ENCODE peak calls at places on chromosomes 5 and 9, in eight cellular contexts. M, Q, F, R, V, G, T and J are unnamed samples.

GRCh38 chr5:32387176-32387575 is 57.4 kb downstream of the ZFR start:
- DNase-seq in M (no peak), Q (no peak), F (no peak), R (no peak), V (no peak), G (no peak), T (no peak), J (no peak)

GRCh38 chr5:159817262-159818029 is 98.8 kb upstream of the ADRA1B start:
- DNase-seq in M (no peak), Q (no peak), F (no peak), R (no peak), V (no peak), G (no peak), T (no peak), J (no peak)

GRCh38 chr5:32584651-32585050 is 706 bp upstream of the SUB1 start:
- DNase-seq in M (no peak), Q (no peak), F (no peak), R (no peak), V (no peak), G (no peak), T (no peak), J (no peak)

GRCh38 chr9:21395778-21396717 is 10.8 kb upstream of the IFNA2 start:
- DNase-seq in M (peak; percentile 65), Q (no peak), F (peak; percentile 94), R (peak; percentile 51), V (peak; percentile 32), G (peak; percentile 88), T (peak; percentile 87), J (peak; percentile 12)

GRCh38 chr5:139982157-139982974 is 60.7 kb downstream of the NRG2 start:
- DNase-seq in M (peak; percentile 32), Q (no peak), F (peak; percentile 57), R (peak; percentile 34), V (no peak), G (peak; percentile 80), T (no peak), J (no peak)

GRCh38 chr5:64489857-64490256 is 16.0 kb upstream of the RGS7BP start:
- DNase-seq in M (no peak), Q (no peak), F (no peak), R (no peak), V (no peak), G (no peak), T (no peak), J (no peak)

GRCh38 chr5:140148508-140148907 is 22.8 kb downstream of the IGIP start:
- DNase-seq in M (peak; percentile 61), Q (peak; percentile 9), F (peak; percentile 73), R (no peak), V (no peak), G (no peak), T (peak; percentile 89), J (no peak)

GRCh38 chr5:132714456-132715307 is 22.7 kb downstream of the KIF3A start:
- DNase-seq in M (no peak), Q (no peak), F (no peak), R (no peak), V (no peak), G (no peak), T (peak; percentile 19), J (no peak)

GRCh38 chr9:134545213-134546211 is 96.1 kb upstream of the COL5A1 start:
- DNase-seq in M (no peak), Q (peak; percentile 38), F (no peak), R (no peak), V (no peak), G (no peak), T (no peak), J (no peak)

GRCh38 chr9:129396365-129396708 is 218.3 kb upstream of the IER5L start:
- DNase-seq in M (no peak), Q (no peak), F (no peak), R (no peak), V (no peak), G (no peak), T (no peak), J (no peak)

GRCh38 chr5:169576181-169576598 is 7.4 kb upstream of the SPDL1 start:
- DNase-seq in M (no peak), Q (peak; percentile 79), F (no peak), R (no peak), V (no peak), G (no peak), T (no peak), J (no peak)

GRCh38 chr5:124764992-124765611 is 18.7 kb upstream of the ZNF608 start:
- DNase-seq in M (no peak), Q (no peak), F (no peak), R (no peak), V (no peak), G (no peak), T (no peak), J (no peak)

GRCh38 chr9:88481933-88482332 is 53.0 kb upstream of the NXNL2 start:
- DNase-seq in M (no peak), Q (no peak), F (no peak), R (no peak), V (no peak), G (no peak), T (no peak), J (no peak)

GRCh38 chr5:141180313-141180712 is 1.9 kb upstream of the PCDHB16 start:
- DNase-seq in M (no peak), Q (no peak), F (no peak), R (no peak), V (no peak), G (no peak), T (no peak), J (no peak)

GRCh38 chr5:141186897-141187512 is at the start of gene PCDHB9:
- DNase-seq in M (peak; percentile 61), Q (no peak), F (peak; percentile 65), R (no peak), V (no peak), G (peak; percentile 83), T (peak; percentile 86), J (no peak)

DNA sequence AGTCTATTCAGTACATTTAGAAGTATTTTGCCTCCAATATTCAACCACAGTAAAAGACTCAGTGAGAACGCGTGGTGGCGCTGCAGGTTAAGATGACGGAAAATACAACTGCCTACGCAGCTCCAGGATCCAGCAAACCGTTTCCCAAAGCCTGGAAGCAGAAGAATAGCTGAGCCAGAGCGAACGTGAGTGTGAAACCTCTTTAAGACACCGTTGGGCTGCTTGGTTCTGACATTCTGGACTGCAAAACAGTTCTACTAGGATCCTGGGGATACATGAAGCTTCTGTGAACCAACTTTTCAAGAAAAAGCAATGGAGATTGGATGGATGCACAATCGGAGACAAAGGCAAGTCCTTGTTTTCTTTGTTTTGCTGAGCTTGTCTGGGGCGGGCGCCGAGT is at the start of gene PCDHB16:
- DNase-seq in M (peak; percentile 64), Q (no peak), F (peak; percentile 79), R (no peak), V (no peak), G (peak; percentile 84), T (peak; percentile 89), J (no peak)
- H3K4me3 ChIP-seq in M (peak within 1 kb of the TSS; percentile 48), Q (no peak within 1 kb of the TSS), F (peak within 1 kb of the TSS; percentile 44), R (peak within 1 kb of the TSS; percentile 24), V (no peak within 1 kb of the TSS), G (peak within 1 kb of the TSS; percentile 16), T (peak within 1 kb of the TSS; percentile 29), J (no peak within 1 kb of the TSS)

DNA sequence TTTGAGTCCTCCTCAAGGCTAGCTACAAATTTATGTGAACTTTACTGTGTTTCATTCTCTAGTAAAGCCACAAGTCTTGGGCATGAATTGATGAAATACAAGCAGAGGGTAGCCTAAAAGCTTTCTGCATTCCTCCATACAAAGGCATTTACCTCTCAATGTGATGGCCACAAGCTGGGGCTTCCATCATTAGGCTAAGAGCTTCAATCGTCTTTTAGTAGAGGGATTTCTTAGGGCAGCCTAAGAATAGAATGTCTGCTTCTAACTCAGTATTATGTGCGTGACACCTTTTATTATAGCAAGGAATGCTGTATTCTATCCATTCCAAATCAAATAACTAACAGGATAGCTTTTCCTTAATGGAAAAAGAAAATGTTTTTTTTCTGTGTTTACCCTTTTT is 3.7 kb downstream of the PLAC8L1 start:
- DNase-seq in M (no peak), Q (no peak), F (peak; percentile 57), R (no peak), V (no peak), G (no peak), T (peak; percentile 65), J (no peak)
- H3K27ac ChIP-seq in M (no peak overlapping the region), Q (no peak overlapping the region), F (peak overlapping the region; percentile 6), R (no peak overlapping the region), V (no peak overlapping the region), G (no peak overlapping the region), T (peak overlapping the region; percentile 40), J (no peak overlapping the region)

GRCh38 chr5:1555011-1555807 is 31.4 kb upstream of the LPCAT1 start:
- DNase-seq in M (no peak), Q (peak; percentile 37), F (no peak), R (no peak), V (no peak), G (peak; percentile 13), T (no peak), J (no peak)
- H3K27me3 ChIP-seq in M (peaks cover 7% of the 10 kb centered on the region), Q (peaks cover 39% of the 10 kb centered on the region), F (no peaks in the 10 kb centered on the region), R (peaks cover 38% of the 10 kb centered on the region), V (no peaks in the 10 kb centered on the region), G (no peaks in the 10 kb centered on the region), T (no peaks in the 10 kb centered on the region), J (no peaks in the 10 kb centered on the region)

DNA sequence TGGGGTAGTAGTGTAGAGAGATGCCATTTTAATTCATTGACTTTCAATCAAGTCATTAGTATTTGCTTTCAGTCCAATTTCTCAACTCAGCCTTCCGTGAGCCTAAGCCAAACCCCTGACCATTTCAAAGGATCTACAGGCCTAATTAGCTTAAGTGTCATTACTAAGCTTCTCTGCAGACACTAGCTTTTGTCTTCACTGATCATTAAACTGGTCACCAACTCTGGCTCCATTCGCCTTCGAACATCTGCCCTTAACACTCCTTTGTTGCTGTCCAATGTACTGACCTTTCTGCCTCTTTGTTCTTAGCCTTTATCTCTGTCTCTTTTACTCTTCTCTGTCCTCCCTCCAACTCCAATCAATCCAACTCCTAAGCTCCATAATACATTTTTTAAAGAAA is 299.3 kb downstream of the DIRAS2 start:
- DNase-seq in M (no peak), Q (no peak), F (peak; percentile 87), R (no peak), V (no peak), G (no peak), T (peak; percentile 56), J (no peak)
- H3K4me3 ChIP-seq in M (no peak overlapping the region), Q (no peak overlapping the region), F (no peak overlapping the region), R (no peak overlapping the region), V (no peak overlapping the region), G (no peak overlapping the region), T (no peak overlapping the region), J (no peak overlapping the region)

DNA sequence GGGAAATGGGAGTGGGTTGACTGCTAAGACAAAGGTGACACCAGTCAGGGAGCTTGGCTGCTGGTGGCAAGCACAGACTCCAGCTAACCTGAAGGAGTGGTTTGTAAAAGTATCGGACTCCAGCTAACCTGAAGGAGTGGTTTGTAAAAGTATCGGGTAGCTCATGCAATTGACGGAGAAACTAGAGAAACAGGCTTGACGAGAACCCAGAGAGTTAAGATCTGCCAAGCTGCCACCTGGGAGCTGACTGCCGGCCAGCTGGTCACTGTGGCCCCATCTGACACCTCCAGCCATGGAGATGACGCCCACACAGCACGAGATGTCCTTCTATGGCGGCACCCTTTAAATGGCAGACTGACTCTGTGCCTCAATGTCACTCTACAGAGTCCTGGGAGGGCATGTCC is 28.3 kb upstream of the CRB2 start:
- DNase-seq in M (no peak), Q (no peak), F (no peak), R (peak; percentile 82), V (no peak), G (no peak), T (peak; percentile 41), J (no peak)
- H3K27ac ChIP-seq in M (no peak overlapping the region), Q (no peak overlapping the region), F (no peak overlapping the region), R (peak overlapping the region; percentile 74), V (no peak overlapping the region), G (no peak overlapping the region), T (no peak overlapping the region), J (no peak overlapping the region)

GRCh38 chr9:87270241-87271234 is 227.1 kb upstream of the DAPK1 start:
- DNase-seq in M (peak; percentile 28), Q (peak; percentile 72), F (peak; percentile 63), R (no peak), V (no peak), G (peak; percentile 65), T (peak; percentile 18), J (no peak)
- H3K27me3 ChIP-seq in M (no peaks in the 10 kb centered on the region), Q (no peaks in the 10 kb centered on the region), F (no peaks in the 10 kb centered on the region), R (no peaks in the 10 kb centered on the region), V (no peaks in the 10 kb centered on the region), G (no peaks in the 10 kb centered on the region), T (no peaks in the 10 kb centered on the region), J (no peaks in the 10 kb centered on the region)